ENCODE peak calls at places on chromosomes 7 and 10, in seven cellular contexts. One of them, this sample, is unnamed.

GRCh38 chr7:27180431-27181175 is 4.4 kb downstream of the HOXA11 start:
- DNase-seq in OCI-M1: no peak
- DNase-seq in amniotic stem cell: no peak
- DNase-seq in NCI-H774: no peak
- DNase-seq in activated T-helper 1 cell treated with Interleukin-2 at 50 U/mL for 16 hours: no peak
- DNase-seq in cardiac muscle cell: no peak
- DNase-seq in astrocyte of the spinal cord: no peak
- DNase-seq in this sample: no peak

GRCh38 chr10:123936426-123936825 is 44.8 kb upstream of the CPXM2 start:
- DNase-seq in astrocyte of the spinal cord: no peak
- DNase-seq in amniotic stem cell: no peak
- DNase-seq in NCI-H774: no peak
- DNase-seq in activated T-helper 1 cell treated with Interleukin-2 at 50 U/mL for 16 hours: no peak
- DNase-seq in OCI-M1: no peak
- DNase-seq in cardiac muscle cell: no peak
- DNase-seq in this sample: no peak

GRCh38 chr7:51847461-51848134 is 531.0 kb upstream of the COBL start:
- DNase-seq in activated T-helper 1 cell treated with Interleukin-2 at 50 U/mL for 16 hours: no peak
- DNase-seq in amniotic stem cell: no peak
- DNase-seq in OCI-M1: no peak
- DNase-seq in astrocyte of the spinal cord: no peak
- DNase-seq in cardiac muscle cell: peak
- DNase-seq in NCI-H774: no peak
- DNase-seq in this sample: no peak

GRCh38 chr7:34011017-34011680 is 105.8 kb downstream of the BMPER start:
- DNase-seq in NCI-H774: no peak
- DNase-seq in activated T-helper 1 cell treated with Interleukin-2 at 50 U/mL for 16 hours: no peak
- DNase-seq in OCI-M1: no peak
- DNase-seq in amniotic stem cell: no peak
- DNase-seq in astrocyte of the spinal cord: no peak
- DNase-seq in cardiac muscle cell: no peak
- DNase-seq in this sample: no peak

GRCh38 chr7:157650801-157651200 is 314.0 kb downstream of the DNAJB6 start:
- DNase-seq in activated T-helper 1 cell treated with Interleukin-2 at 50 U/mL for 16 hours: no peak
- DNase-seq in cardiac muscle cell: no peak
- DNase-seq in astrocyte of the spinal cord: no peak
- DNase-seq in amniotic stem cell: no peak
- DNase-seq in OCI-M1: no peak
- DNase-seq in NCI-H774: no peak
- DNase-seq in this sample: no peak

GRCh38 chr7:130365511-130366441 is 14.5 kb upstream of the CPA1 start:
- DNase-seq in cardiac muscle cell: no peak
- DNase-seq in NCI-H774: peak
- DNase-seq in amniotic stem cell: no peak
- DNase-seq in activated T-helper 1 cell treated with Interleukin-2 at 50 U/mL for 16 hours: no peak
- DNase-seq in astrocyte of the spinal cord: peak
- DNase-seq in OCI-M1: no peak
- DNase-seq in this sample: peak

GRCh38 chr10:27542812-27543211 is 38.7 kb downstream of the RAB18 start:
- DNase-seq in amniotic stem cell: no peak
- DNase-seq in astrocyte of the spinal cord: peak
- DNase-seq in OCI-M1: no peak
- DNase-seq in NCI-H774: no peak
- DNase-seq in activated T-helper 1 cell treated with Interleukin-2 at 50 U/mL for 16 hours: no peak
- DNase-seq in cardiac muscle cell: no peak
- DNase-seq in this sample: no peak

GRCh38 chr7:2019693-2020511 is 212.8 kb downstream of the MAD1L1 start:
- DNase-seq in astrocyte of the spinal cord: peak
- DNase-seq in NCI-H774: no peak
- DNase-seq in activated T-helper 1 cell treated with Interleukin-2 at 50 U/mL for 16 hours: no peak
- DNase-seq in cardiac muscle cell: no peak
- DNase-seq in amniotic stem cell: peak
- DNase-seq in OCI-M1: peak
- DNase-seq in this sample: no peak

GRCh38 chr10:71136036-71136690 is 76.2 kb upstream of the UNC5B start:
- DNase-seq in amniotic stem cell: no peak
- DNase-seq in cardiac muscle cell: no peak
- DNase-seq in astrocyte of the spinal cord: no peak
- DNase-seq in NCI-H774: no peak
- DNase-seq in OCI-M1: no peak
- DNase-seq in activated T-helper 1 cell treated with Interleukin-2 at 50 U/mL for 16 hours: no peak
- DNase-seq in this sample: no peak

GRCh38 chr10:80108576-80109239 is 23.8 kb upstream of the PLAC9 start:
- DNase-seq in amniotic stem cell: no peak
- DNase-seq in cardiac muscle cell: no peak
- DNase-seq in astrocyte of the spinal cord: no peak
- DNase-seq in OCI-M1: no peak
- DNase-seq in activated T-helper 1 cell treated with Interleukin-2 at 50 U/mL for 16 hours: no peak
- DNase-seq in NCI-H774: no peak
- DNase-seq in this sample: no peak

GRCh38 chr7:134886353-134887057 is 99.8 kb upstream of the AGBL3 start:
- DNase-seq in cardiac muscle cell: peak
- DNase-seq in NCI-H774: no peak
- DNase-seq in OCI-M1: peak
- DNase-seq in astrocyte of the spinal cord: peak
- DNase-seq in amniotic stem cell: no peak
- DNase-seq in activated T-helper 1 cell treated with Interleukin-2 at 50 U/mL for 16 hours: no peak
- DNase-seq in this sample: no peak

GRCh38 chr10:29319205-29319781 is 30.4 kb downstream of the LYZL1 start:
- DNase-seq in amniotic stem cell: no peak
- DNase-seq in cardiac muscle cell: no peak
- DNase-seq in OCI-M1: no peak
- DNase-seq in activated T-helper 1 cell treated with Interleukin-2 at 50 U/mL for 16 hours: no peak
- DNase-seq in NCI-H774: no peak
- DNase-seq in astrocyte of the spinal cord: no peak
- DNase-seq in this sample: no peak